ENCODE peak calls at places on chromosomes 7 and 10, in seven cellular contexts. Z is aorta, S is mucosa of descending colon, G is neural progenitor cell, R is foreskin fibroblast, H is body of pancreas, U is lower lobe of right lung. E is an unnamed sample.

GRCh38 chr10:49512121-49512809 is 26.7 kb downstream of the ERCC6 start:
- DNase-seq in Z (no peak), S (no peak), G (peak; percentile 55), R (no peak), H (peak; percentile 22), U (no peak), E (no peak)

GRCh38 chr7:106608664-106609063 is 52.3 kb downstream of the CCDC71L start:
- DNase-seq in Z (no peak), S (peak; percentile 82), G (no peak), R (no peak), H (peak; percentile 39), U (no peak), E (no peak)

GRCh38 chr10:111551001-111551400 is 474.2 kb downstream of the ADRA2A start:
- DNase-seq in Z (no peak), S (no peak), G (no peak), R (no peak), H (no peak), U (no peak), E (no peak)

GRCh38 chr10:93992400-93993030 is 1.2 kb upstream of the PLCE1 start:
- DNase-seq in Z (no peak), S (no peak), G (peak; percentile 37), R (no peak), H (no peak), U (no peak), E (peak; percentile 32)

GRCh38 chr10:84353052-84353803 is 24.8 kb downstream of the CCSER2 start:
- DNase-seq in Z (no peak), S (peak; percentile 28), G (no peak), R (no peak), H (no peak), U (no peak), E (no peak)

GRCh38 chr7:115127399-115128021 is 205.6 kb downstream of the MDFIC start:
- DNase-seq in Z (no peak), S (no peak), G (no peak), R (no peak), H (no peak), U (no peak), E (no peak)

GRCh38 chr10:128064615-128065580 is 61.3 kb downstream of the MKI67 start:
- DNase-seq in Z (peak; percentile 84), S (peak; percentile 35), G (no peak), R (peak; percentile 46), H (peak; percentile 20), U (peak; percentile 82), E (no peak)

GRCh38 chr7:105988277-105988676 is 25.2 kb downstream of the CDHR3 start:
- DNase-seq in Z (no peak), S (no peak), G (no peak), R (no peak), H (no peak), U (no peak), E (no peak)

GRCh38 chr7:139232377-139232717 is 1.3 kb downstream of the UBN2 start:
- DNase-seq in Z (no peak), S (no peak), G (no peak), R (no peak), H (no peak), U (no peak), E (no peak)

GRCh38 chr10:14146005-14146404 is 184.7 kb downstream of the FRMD4A start:
- DNase-seq in Z (no peak), S (no peak), G (no peak), R (peak; percentile 58), H (no peak), U (no peak), E (no peak)

GRCh38 chr10:107264742-107265141 is 100.2 kb upstream of the SORCS1 start:
- DNase-seq in Z (no peak), S (peak; percentile 1), G (peak; percentile 77), R (no peak), H (no peak), U (no peak), E (peak; percentile 12)

GRCh38 chr10:94409016-94409657 is 6.8 kb downstream of the TBC1D12 start:
- DNase-seq in Z (no peak), S (no peak), G (peak; percentile 50), R (no peak), H (no peak), U (no peak), E (no peak)

GRCh38 chr7:130377178-130377577 is 3.1 kb upstream of the CPA1 start:
- DNase-seq in Z (no peak), S (no peak), G (no peak), R (no peak), H (peak; percentile 66), U (no peak), E (no peak)

GRCh38 chr7:140022582-140023211 is 40.1 kb downstream of the PARP12 start:
- DNase-seq in Z (no peak), S (no peak), G (no peak), R (peak; percentile 21), H (peak; percentile 59), U (no peak), E (no peak)

GRCh38 chr10:124092270-124093075 is 925 bp downstream of the CHST15 start:
- DNase-seq in Z (peak; percentile 89), S (peak; percentile 46), G (peak; percentile 87), R (peak; percentile 22), H (peak; percentile 50), U (peak; percentile 85), E (peak; percentile 95)

GRCh38 chr10:48251525-48252353 is 22.8 kb downstream of the FRMPD2 start:
- DNase-seq in Z (no peak), S (peak; percentile 23), G (no peak), R (no peak), H (peak; percentile 55), U (no peak), E (no peak)

GRCh38 chr7:4159761-4160554 is 522.1 kb upstream of the FOXK1 start:
- DNase-seq in Z (no peak), S (no peak), G (no peak), R (no peak), H (no peak), U (no peak), E (no peak)

GRCh38 chr10:96460316-96460715 is 53.4 kb downstream of the TLL2 start:
- DNase-seq in Z (no peak), S (no peak), G (no peak), R (no peak), H (no peak), U (no peak), E (no peak)

GRCh38 chr10:809671-810350 is 120.3 kb upstream of the DIP2C start:
- DNase-seq in Z (no peak), S (no peak), G (no peak), R (no peak), H (no peak), U (no peak), E (no peak)

GRCh38 chr10:90818736-90819135 is 39.1 kb downstream of the HTR7 start:
- DNase-seq in Z (no peak), S (no peak), G (no peak), R (no peak), H (no peak), U (no peak), E (no peak)

GRCh38 chr10:90817173-90817889 is 40.5 kb downstream of the HTR7 start:
- DNase-seq in Z (no peak), S (no peak), G (no peak), R (no peak), H (no peak), U (no peak), E (no peak)

DNA sequence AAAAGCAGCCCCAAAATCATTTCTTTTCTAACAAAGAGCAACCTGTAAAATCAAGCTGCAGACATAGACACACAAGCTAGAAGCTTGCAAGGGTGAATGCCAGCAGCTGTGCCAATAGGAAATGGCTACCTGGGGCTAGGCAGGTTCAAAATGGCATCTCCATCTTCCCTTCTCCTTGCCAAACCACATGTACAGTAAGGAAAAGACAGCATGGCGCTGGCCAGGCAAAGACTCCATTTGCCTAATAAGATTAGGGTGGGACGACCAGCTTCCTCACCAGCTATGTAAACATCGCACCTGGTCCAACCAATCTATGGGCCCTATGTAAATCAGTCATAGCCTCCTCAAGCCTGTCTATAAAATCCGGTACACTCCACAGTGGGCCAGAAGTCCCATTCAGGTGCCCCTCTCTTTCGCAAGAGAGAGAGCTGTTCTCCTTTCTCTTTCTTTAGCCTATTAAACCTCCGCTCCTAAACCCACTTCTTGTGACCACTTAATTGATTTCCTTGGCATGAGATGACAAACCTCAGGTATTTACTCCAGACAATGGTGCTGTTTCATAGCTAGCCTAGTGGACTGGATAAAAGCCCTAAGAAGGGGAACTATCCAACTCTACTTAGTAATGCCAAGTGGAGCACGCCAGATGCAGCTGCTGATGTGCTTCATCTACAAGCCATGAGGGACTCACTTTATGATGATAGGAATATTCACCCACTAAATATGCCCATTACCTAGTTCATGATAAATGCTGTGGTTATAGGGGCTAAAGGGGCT is 44.1 kb downstream of the HTR7 start:
- DNase-seq in Z (no peak), S (no peak), G (no peak), R (no peak), H (no peak), U (no peak), E (no peak)
- H3K4me3 ChIP-seq in Z (no peak overlapping the region), S (no peak overlapping the region), G (no peak overlapping the region), R (no peak overlapping the region), H (no peak overlapping the region), U (no peak overlapping the region), E (no peak overlapping the region)

DNA sequence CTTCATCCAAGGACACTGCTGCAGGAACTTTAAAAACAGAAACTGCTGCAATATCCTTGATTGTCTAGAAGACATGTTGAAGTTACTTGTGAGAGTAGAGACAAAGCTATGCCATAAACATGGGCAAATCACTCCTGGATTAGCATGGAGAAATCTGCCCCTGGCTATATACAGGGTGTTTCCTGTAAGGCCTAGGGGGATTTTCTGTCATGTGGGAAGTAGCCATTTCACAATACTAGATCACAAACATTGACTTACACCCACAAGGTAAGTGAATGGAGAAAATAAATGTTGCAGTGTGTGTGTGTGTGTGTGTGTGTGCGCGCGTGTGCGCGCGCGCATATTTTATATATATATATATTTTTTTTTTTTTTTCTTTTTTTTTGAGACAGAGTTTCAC is 35.2 kb upstream of the PDK4 start:
- DNase-seq in Z (no peak), S (no peak), G (no peak), R (no peak), H (no peak), U (no peak), E (no peak)
- H3K4me3 ChIP-seq in Z (no peak overlapping the region), S (no peak overlapping the region), G (no peak overlapping the region), R (no peak overlapping the region), H (no peak overlapping the region), U (no peak overlapping the region), E (no peak overlapping the region)

GRCh38 chr10:65571011-65571570 is 1354.7 kb upstream of the LRRTM3 start:
- DNase-seq in Z (no peak), S (peak; percentile 19), G (peak; percentile 20), R (no peak), H (no peak), U (no peak), E (peak; percentile 4)
- H3K4me3 ChIP-seq in Z (no peak overlapping the region), S (peak overlapping the region; percentile 29), G (peak overlapping the region; percentile 64), R (peak overlapping the region; percentile 68), H (peak overlapping the region; percentile 36), U (peak overlapping the region; percentile 46), E (peak overlapping the region; percentile 59)

GRCh38 chr10:45594276-45595157 is 78.1 kb downstream of the ZFAND4 start:
- DNase-seq in Z (peak; percentile 97), S (peak; percentile 94), G (peak; percentile 98), R (peak; percentile 96), H (peak; percentile 96), U (peak; percentile 96), E (peak; percentile 94)

GRCh38 chr10:45591262-45591661 is 81.3 kb downstream of the ZFAND4 start:
- DNase-seq in Z (no peak), S (no peak), G (no peak), R (no peak), H (no peak), U (no peak), E (no peak)

GRCh38 chr10:45592432-45592831 is 80.1 kb downstream of the ZFAND4 start:
- DNase-seq in Z (no peak), S (no peak), G (no peak), R (no peak), H (no peak), U (no peak), E (no peak)

GRCh38 chr10:45593938-45594275 is 78.7 kb downstream of the ZFAND4 start:
- DNase-seq in Z (no peak), S (no peak), G (no peak), R (no peak), H (no peak), U (no peak), E (no peak)

GRCh38 chr10:45592926-45593325 is 79.6 kb downstream of the ZFAND4 start:
- DNase-seq in Z (no peak), S (no peak), G (no peak), R (no peak), H (no peak), U (no peak), E (no peak)
- H3K4me3 ChIP-seq in Z (no peak overlapping the region), S (no peak overlapping the region), G (peak overlapping the region; percentile 58), R (peak overlapping the region; percentile 92), H (peak overlapping the region; percentile 83), U (peak overlapping the region; percentile 93), E (no peak overlapping the region)

E was measured in H7.